ENCODE peak calls at places on chromosomes 7 and 10, in eight cellular contexts. Q is mammary epithelial cell; L is NCI-H1436; N is brain pericyte; A is hypothalamus; Z is myocyte; O is nephron progenitor cell; V is activated CD8-positive, alpha-beta memory T cell treated with anti-CD3 and anti-CD28 coated beads, Interleukin-2, amount 50 U/mL, for 4 hours. D is an unnamed sample.

GRCh38 chr10:4669585-4669984 is 156.4 kb upstream of the AKR1E2 start:
- DNase-seq in Q (no peak), L (no peak), N (no peak), A (no peak), Z (no peak), O (no peak), V (no peak), D (no peak)

GRCh38 chr10:51956822-51957221 is 257.4 kb upstream of the CSTF2T start:
- DNase-seq in Q (no peak), L (no peak), N (no peak), A (no peak), Z (no peak), O (no peak), V (no peak), D (no peak)

GRCh38 chr7:101066141-101066857 is 19.0 kb upstream of the TRIM56 start:
- DNase-seq in Q (peak; percentile 75), L (no peak), N (peak; percentile 59), A (no peak), Z (peak; percentile 21), O (peak; percentile 40), V (no peak), D (peak; percentile 82)

GRCh38 chr10:121185816-121186215 is 334.7 kb downstream of the WDR11 start:
- DNase-seq in Q (no peak), L (no peak), N (no peak), A (no peak), Z (no peak), O (no peak), V (no peak), D (no peak)

GRCh38 chr10:86942441-86943315 is 14.7 kb downstream of the MMRN2 start:
- DNase-seq in Q (no peak), L (no peak), N (no peak), A (no peak), Z (no peak), O (no peak), V (no peak), D (no peak)

GRCh38 chr7:159076340-159076739 is 68.3 kb downstream of the VIPR2 start:
- DNase-seq in Q (no peak), L (no peak), N (no peak), A (no peak), Z (no peak), O (no peak), V (no peak), D (no peak)

GRCh38 chr10:23543696-23544095 is 104.8 kb downstream of the OTUD1 start:
- DNase-seq in Q (no peak), L (no peak), N (no peak), A (no peak), Z (no peak), O (no peak), V (no peak), D (no peak)

GRCh38 chr7:157389951-157390730 is 53.3 kb downstream of the DNAJB6 start:
- DNase-seq in Q (no peak), L (no peak), N (peak; percentile 52), A (no peak), Z (peak; percentile 73), O (no peak), V (peak; percentile 23), D (no peak)

D was measured in bronchial epithelial cell.